ENCODE peak calls at places on chromosomes 6 and 20, in four cellular contexts. One of them, this sample, is unnamed.

GRCh38 chr6:132070356-132070755 is 119.2 kb upstream of the CCN2 start:
- DNase-seq in cardiac fibroblast: no peak
- DNase-seq in BJ: no peak
- DNase-seq in epithelial cell of esophagus: peak; percentile 28
- DNase-seq in this sample: no peak

GRCh38 chr20:64067733-64068307 is 4.8 kb downstream of the TCEA2 start:
- DNase-seq in cardiac fibroblast: no peak
- DNase-seq in BJ: no peak
- DNase-seq in epithelial cell of esophagus: no peak
- DNase-seq in this sample: no peak

GRCh38 chr6:107866606-107867301 is 42.6 kb upstream of the SCML4 start:
- DNase-seq in cardiac fibroblast: peak; percentile 66
- DNase-seq in BJ: no peak
- DNase-seq in epithelial cell of esophagus: peak; percentile 42
- DNase-seq in this sample: peak; percentile 52

GRCh38 chr6:90179190-90180169 is 117.2 kb downstream of the BACH2 start:
- DNase-seq in cardiac fibroblast: peak; percentile 26
- DNase-seq in BJ: no peak
- DNase-seq in epithelial cell of esophagus: no peak
- DNase-seq in this sample: no peak

GRCh38 chr6:150228067-150228733 is 85.4 kb downstream of the PPP1R14C start:
- DNase-seq in cardiac fibroblast: no peak
- DNase-seq in BJ: no peak
- DNase-seq in epithelial cell of esophagus: no peak
- DNase-seq in this sample: no peak

GRCh38 chr6:52726741-52727535 is 36.3 kb downstream of the GSTA2 start:
- DNase-seq in cardiac fibroblast: no peak
- DNase-seq in BJ: no peak
- DNase-seq in epithelial cell of esophagus: peak; percentile 70
- DNase-seq in this sample: no peak

GRCh38 chr6:139277161-139277560 is 14.6 kb downstream of the TXLNB start:
- DNase-seq in cardiac fibroblast: peak; percentile 58
- DNase-seq in BJ: no peak
- DNase-seq in epithelial cell of esophagus: no peak
- DNase-seq in this sample: no peak

GRCh38 chr20:4091332-4092135 is 76.2 kb upstream of the RNF24 start:
- DNase-seq in cardiac fibroblast: peak; percentile 72
- DNase-seq in BJ: no peak
- DNase-seq in epithelial cell of esophagus: peak; percentile 58
- DNase-seq in this sample: no peak

GRCh38 chr6:120608826-120609225 is 725.5 kb downstream of the TBC1D32 start:
- DNase-seq in cardiac fibroblast: peak; percentile 0
- DNase-seq in BJ: no peak
- DNase-seq in epithelial cell of esophagus: peak; percentile 61
- DNase-seq in this sample: no peak

GRCh38 chr6:168865-169455 is 123.3 kb upstream of the DUSP22 start:
- DNase-seq in cardiac fibroblast: peak; percentile 72
- DNase-seq in BJ: no peak
- DNase-seq in epithelial cell of esophagus: peak; percentile 63
- DNase-seq in this sample: peak; percentile 16

GRCh38 chr6:100456881-100457220 is 7.9 kb downstream of the SIM1 start:
- DNase-seq in cardiac fibroblast: no peak
- DNase-seq in BJ: no peak
- DNase-seq in epithelial cell of esophagus: no peak
- DNase-seq in this sample: no peak

GRCh38 chr20:63156221-63156671 is 59.7 kb downstream of the YTHDF1 start:
- DNase-seq in cardiac fibroblast: no peak
- DNase-seq in BJ: no peak
- DNase-seq in epithelial cell of esophagus: no peak
- DNase-seq in this sample: no peak

GRCh38 chr20:13220857-13221297 is at the start of gene ISM1:
- DNase-seq in cardiac fibroblast: peak; percentile 5
- DNase-seq in BJ: no peak
- DNase-seq in epithelial cell of esophagus: peak; percentile 23
- DNase-seq in this sample: peak; percentile 56

GRCh38 chr20:40938020-40938419 is 90.6 kb upstream of the TOP1 start:
- DNase-seq in cardiac fibroblast: no peak
- DNase-seq in BJ: no peak
- DNase-seq in epithelial cell of esophagus: no peak
- DNase-seq in this sample: no peak

GRCh38 chr20:42721923-42722322 is 467.8 kb downstream of the PTPRT start:
- DNase-seq in cardiac fibroblast: no peak
- DNase-seq in BJ: no peak
- DNase-seq in epithelial cell of esophagus: peak; percentile 1
- DNase-seq in this sample: no peak

This sample was measured in foreskin fibroblast.